ENCODE peak calls at places on chromosomes 11 and 22, in six cellular contexts. J, S, V, Q, M and R are unnamed samples.

GRCh38 chr22:37303821-37304274 is 21.5 kb downstream of the CYTH4 start:
- DNase-seq in Q (no peak), V (peak; percentile 54), J (no peak), M (no peak), S (peak; percentile 91), R (no peak)

GRCh38 chr22:18103527-18104269 is 6.9 kb upstream of the TUBA8 start:
- DNase-seq in Q (no peak), S (no peak), J (peak; percentile 26), V (no peak), M (no peak), R (no peak)

GRCh38 chr11:123561046-123561781 is 93.2 kb downstream of the SCN3B start:
- DNase-seq in Q (peak; percentile 70), J (peak; percentile 87), V (peak; percentile 48), M (no peak), S (peak; percentile 32), R (no peak)

GRCh38 chr11:70735976-70736375 is 337.6 kb downstream of the CTTN start:
- DNase-seq in S (no peak), J (no peak), Q (no peak), M (no peak), V (no peak), R (no peak)

GRCh38 chr11:63888170-63889086 is 28.5 kb downstream of the RCOR2 start:
- DNase-seq in V (peak; percentile 64), Q (peak; percentile 92), M (peak; percentile 29), S (peak; percentile 46), J (peak; percentile 90), R (no peak)

GRCh38 chr11:111776398-111777093 is 10.4 kb upstream of the PPP2R1B start:
- DNase-seq in J (no peak), Q (no peak), S (no peak), M (no peak), V (no peak), R (no peak)

GRCh38 chr11:72432347-72433287 is 1.7 kb downstream of the CLPB start:
- DNase-seq in M (no peak), S (no peak), J (no peak), V (no peak), Q (no peak), R (no peak)

GRCh38 chr11:120334332-120334731 is 1.9 kb upstream of the ARHGEF12 start:
- DNase-seq in J (no peak), S (no peak), Q (no peak), V (no peak), M (no peak), R (no peak)

GRCh38 chr11:105298630-105299029 is 159.1 kb upstream of the CARD18 start:
- DNase-seq in J (no peak), V (no peak), S (peak; percentile 12), Q (no peak), M (no peak), R (no peak)

GRCh38 chr22:48980409-48980808 is 847.3 kb downstream of the BRD1 start:
- DNase-seq in Q (no peak), M (no peak), S (no peak), V (no peak), J (no peak), R (no peak)

GRCh38 chr11:68471360-68472340 is 11.1 kb downstream of the PPP6R3 start:
- DNase-seq in Q (no peak), S (peak; percentile 89), M (no peak), J (no peak), V (no peak), R (no peak)

GRCh38 chr11:128279861-128280260 is 307.5 kb downstream of the ETS1 start:
- DNase-seq in V (no peak), Q (no peak), J (no peak), S (no peak), M (no peak), R (no peak)

GRCh38 chr11:114440971-114441810 is 1.9 kb downstream of the REXO2 start:
- DNase-seq in V (no peak), S (no peak), Q (no peak), J (no peak), M (no peak), R (no peak)

GRCh38 chr11:1503708-1504104 is 17.1 kb upstream of the MOB2 start:
- DNase-seq in J (no peak), V (no peak), Q (no peak), M (no peak), S (no peak), R (no peak)

GRCh38 chr11:61728066-61728939 is 24.1 kb upstream of the MYRF start:
- DNase-seq in V (no peak), J (no peak), S (no peak), Q (no peak), M (no peak), R (no peak)
- TF ChIP-seq CTCF in V (no peak), J (peak; percentile 55), S (peak; percentile 37), Q (peak; percentile 24), M (no peak), R (no peak)

DNA sequence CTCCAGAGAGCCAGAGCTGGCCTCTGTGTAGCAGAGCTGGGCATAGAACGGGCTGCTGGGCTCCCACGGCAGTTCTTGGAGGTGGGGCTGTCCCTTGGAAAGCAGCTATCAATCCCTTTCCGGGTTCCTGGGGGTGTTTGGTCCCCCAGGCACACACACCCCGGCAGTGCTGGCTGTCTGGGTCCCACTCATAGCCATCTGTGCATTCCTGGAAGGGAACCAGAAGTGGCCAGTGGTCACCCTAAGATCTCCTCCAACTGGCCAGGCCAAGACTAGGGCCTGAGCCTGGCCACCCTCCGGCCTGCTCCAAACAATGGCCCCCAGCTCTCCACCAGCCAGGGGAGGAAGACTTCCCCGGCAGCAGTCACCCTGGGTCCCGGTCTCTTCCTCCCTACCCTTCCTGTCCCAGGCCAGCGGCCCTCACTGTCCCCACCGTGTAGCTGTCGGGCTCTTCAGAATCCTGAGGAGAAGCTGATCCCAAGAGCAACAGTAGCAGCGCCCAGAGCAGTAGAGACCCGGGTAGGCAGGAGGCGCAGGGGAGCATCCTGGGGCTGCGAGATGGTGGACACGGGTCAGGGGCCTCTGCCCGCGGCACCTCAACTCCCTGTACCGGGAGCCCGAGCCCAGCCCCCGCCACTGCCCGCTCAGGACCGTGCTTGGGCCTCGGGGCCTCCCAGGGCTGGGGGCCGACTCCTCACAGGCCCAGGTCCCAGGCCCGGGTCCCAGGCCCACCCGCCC is 620 bp downstream of the EFEMP2 start:
- DNase-seq in M (no peak), Q (no peak), S (peak; percentile 31), V (no peak), J (peak; percentile 83), R (no peak)
- TF ChIP-seq CTCF in M (no peak), Q (no peak), S (peak; percentile 55), V (no peak), J (peak; percentile 50), R (no peak)

DNA sequence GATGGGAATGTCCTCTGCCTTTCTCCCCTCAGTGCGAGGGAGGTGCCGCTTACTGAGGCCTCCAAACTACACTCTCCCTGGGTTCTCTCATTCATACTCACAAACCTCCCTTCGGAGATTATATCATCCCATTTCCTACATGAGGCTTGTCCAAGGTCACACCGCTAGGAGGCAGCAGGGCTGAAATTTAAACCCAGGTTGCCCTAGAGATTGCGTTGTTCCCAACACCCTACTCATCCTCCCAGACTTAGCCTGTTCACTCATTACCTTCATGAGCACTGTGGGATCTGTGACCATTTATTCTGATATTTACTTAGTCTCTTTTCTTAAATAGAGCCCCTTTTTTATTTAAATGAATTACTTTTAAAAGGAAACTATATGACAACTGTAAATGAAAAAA is 31.1 kb downstream of the SDHAF2 start:
- DNase-seq in M (no peak), Q (no peak), V (no peak), S (no peak), J (no peak), R (no peak)
- TF ChIP-seq CTCF in M (no peak), Q (no peak), V (no peak), S (peak; percentile 17), J (peak; percentile 55), R (peak; percentile 34)

DNA sequence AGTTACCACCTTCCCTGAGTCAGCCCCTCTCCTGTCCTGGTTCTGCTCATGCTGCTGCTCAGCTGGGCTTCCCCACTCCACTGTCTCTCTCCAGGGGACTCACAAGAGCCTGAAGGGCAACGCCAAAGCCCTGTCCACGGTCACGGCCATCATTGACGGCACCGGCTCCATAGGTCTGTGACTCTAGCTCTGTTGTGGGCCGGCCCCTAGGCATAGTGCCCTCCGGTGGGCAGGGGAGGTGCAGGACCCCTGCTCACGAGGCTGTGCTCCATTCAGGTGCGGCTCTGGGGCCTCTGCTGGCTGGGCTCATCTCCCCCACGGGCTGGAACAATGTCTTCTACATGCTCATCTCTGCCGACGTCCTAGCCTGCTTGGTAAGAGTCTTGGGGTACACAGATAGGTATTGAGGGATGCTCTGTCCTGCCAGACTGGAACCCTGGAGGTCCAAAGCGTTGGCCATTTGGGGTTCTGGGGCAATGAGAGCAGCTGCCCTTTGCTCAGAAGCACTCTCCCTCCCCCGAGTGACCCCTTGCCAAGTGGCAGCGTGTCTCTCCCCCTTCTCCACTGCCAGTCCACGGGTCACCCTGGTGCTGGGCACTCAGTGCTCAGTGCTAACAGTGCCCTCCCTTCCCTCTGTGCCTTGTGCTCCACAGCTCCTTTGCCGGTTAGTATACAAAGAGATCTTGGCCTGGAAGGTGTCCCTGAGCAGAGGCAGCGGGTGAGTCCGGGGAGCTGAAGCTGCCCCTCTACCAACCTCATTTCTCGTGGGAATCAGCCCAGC is 22.4 kb downstream of the SLC37A2 start:
- DNase-seq in M (no peak), J (peak; percentile 73), S (no peak), Q (peak; percentile 35), V (no peak), R (no peak)
- TF ChIP-seq CTCF in M (no peak), J (peak; percentile 70), S (peak; percentile 21), Q (no peak), V (no peak), R (no peak)

GRCh38 chr11:102935514-102935913 is 20.0 kb downstream of the MMP13 start:
- DNase-seq in J (no peak), V (no peak), Q (no peak), M (no peak), S (no peak), R (no peak)

GRCh38 chr11:102936864-102937509 is 18.5 kb downstream of the MMP13 start:
- DNase-seq in J (no peak), V (no peak), Q (no peak), S (no peak), M (no peak), R (no peak)

GRCh38 chr11:102946237-102946636 is 9.3 kb downstream of the MMP13 start:
- DNase-seq in J (no peak), Q (no peak), M (no peak), V (no peak), S (no peak), R (no peak)

GRCh38 chr11:102940714-102941588 is 14.6 kb downstream of the MMP13 start:
- DNase-seq in S (peak; percentile 64), J (peak; percentile 77), V (peak; percentile 50), Q (peak; percentile 66), M (peak; percentile 36), R (no peak)
- TF ChIP-seq CTCF in S (peak; percentile 70), J (peak; percentile 87), V (peak; percentile 43), Q (peak; percentile 89), M (peak; percentile 67), R (peak; percentile 88)

GRCh38 chr11:60711316-60711715 is 11.9 kb downstream of the MS4A8 start:
- DNase-seq in V (no peak), S (no peak), Q (peak; percentile 94), J (no peak), M (no peak), R (no peak)

GRCh38 chr11:60706931-60707330 is 7.5 kb downstream of the MS4A8 start:
- DNase-seq in J (no peak), S (no peak), M (no peak), Q (no peak), V (no peak), R (no peak)

GRCh38 chr11:60705895-60706294 is 6.5 kb downstream of the MS4A8 start:
- DNase-seq in S (no peak), J (peak; percentile 17), M (no peak), Q (no peak), V (no peak), R (no peak)

GRCh38 chr11:60710482-60710881 is 11.1 kb downstream of the MS4A8 start:
- DNase-seq in V (no peak), M (no peak), Q (peak; percentile 56), S (peak; percentile 5), J (peak; percentile 77), R (no peak)
- TF ChIP-seq CTCF in V (no peak), M (no peak), Q (peak; percentile 16), S (peak; percentile 26), J (peak; percentile 78), R (peak; percentile 33)

GRCh38 chr11:8786933-8787332 is 104.3 kb downstream of the RPL27A start:
- DNase-seq in V (no peak), S (no peak), Q (no peak), M (no peak), J (no peak), R (no peak)
- TF ChIP-seq CTCF in V (no peak), S (peak; percentile 38), Q (no peak), M (no peak), J (peak; percentile 56), R (peak; percentile 30)